ENCODE peak calls at places on chromosomes 1 and 21, in four cellular contexts. U, I, G and D are unnamed samples.

GRCh38 chr1:243738020-243738419 is 112.0 kb downstream of the AKT3 start:
- DNase-seq in U (no peak), I (peak), G (no peak), D (no peak)

GRCh38 chr21:16568661-16569060 is 838.9 kb downstream of the USP25 start:
- DNase-seq in U (no peak), I (no peak), G (no peak), D (no peak)

GRCh38 chr1:239308701-239309333 is 77.6 kb upstream of the CHRM3 start:
- DNase-seq in U (peak), I (no peak), G (peak), D (no peak)

GRCh38 chr1:239619190-239619589 is 232.8 kb downstream of the CHRM3 start:
- DNase-seq in U (no peak), I (no peak), G (no peak), D (no peak)

GRCh38 chr1:8456991-8457390 is 139.1 kb downstream of the SLC45A1 start:
- DNase-seq in U (peak), I (no peak), G (no peak), D (no peak)

GRCh38 chr1:65832296-65832695 is 39.6 kb downstream of the PDE4B start:
- DNase-seq in U (no peak), I (no peak), G (no peak), D (no peak)

GRCh38 chr21:10521091-10521598 is at the start of gene TPTE:
- DNase-seq in U (no peak), I (no peak), G (peak), D (no peak)

GRCh38 chr1:99268021-99268420 is 3.7 kb downstream of the PLPPR4 start:
- DNase-seq in U (no peak), I (no peak), G (no peak), D (no peak)

GRCh38 chr1:198598796-198599321 is 40.0 kb upstream of the PTPRC start:
- DNase-seq in U (no peak), I (no peak), G (no peak), D (no peak)

GRCh38 chr1:19735419-19736127 is 64.1 kb downstream of the TMCO4 start:
- DNase-seq in U (peak), I (peak), G (no peak), D (no peak)

GRCh38 chr1:169970114-169970513 is 76.4 kb upstream of the SCYL3 start:
- DNase-seq in U (no peak), I (no peak), G (no peak), D (no peak)

GRCh38 chr1:145692785-145693443 is 14.3 kb downstream of the PDZK1 start:
- DNase-seq in U (peak), I (no peak), G (no peak), D (no peak)

GRCh38 chr1:161071886-161072371 is 2.2 kb upstream of the ARHGAP30 start:
- DNase-seq in U (peak), I (no peak), G (peak), D (peak)

GRCh38 chr1:53878492-53879105 is 11.0 kb downstream of the YIPF1 start:
- DNase-seq in U (peak), I (no peak), G (no peak), D (no peak)

GRCh38 chr1:167631386-167631941 is 1.4 kb downstream of the RCSD1 start:
- DNase-seq in U (no peak), I (no peak), G (no peak), D (no peak)

GRCh38 chr1:172112573-172112972 is 271.3 kb downstream of the DNM3 start:
- DNase-seq in U (no peak), I (no peak), G (no peak), D (no peak)

GRCh38 chr1:81703352-81703735 is 97.4 kb upstream of the ADGRL2 start:
- DNase-seq in U (peak), I (no peak), G (no peak), D (no peak)

GRCh38 chr1:156406229-156406628 is 37.2 kb downstream of the RHBG start:
- DNase-seq in U (no peak), I (peak), G (no peak), D (no peak)

GRCh38 chr1:161037661-161038522 is 872 bp downstream of the TSTD1 start:
- DNase-seq in U (no peak), I (no peak), G (peak), D (no peak)

GRCh38 chr1:215287362-215287761 is 204.8 kb downstream of the KCNK2 start:
- DNase-seq in U (no peak), I (no peak), G (no peak), D (no peak)

GRCh38 chr1:111221633-111222286 is 5.8 kb upstream of the CHI3L2 start:
- DNase-seq in U (peak), I (no peak), G (no peak), D (peak)

GRCh38 chr1:147833231-147833840 is 69.3 kb upstream of the GJA8 start:
- DNase-seq in U (no peak), I (no peak), G (no peak), D (no peak)

GRCh38 chr1:234975122-234975940 is 153.3 kb downstream of the TOMM20 start:
- DNase-seq in U (peak), I (no peak), G (no peak), D (no peak)

GRCh38 chr1:199691540-199691939 is 336.0 kb upstream of the NR5A2 start:
- DNase-seq in U (peak), I (no peak), G (no peak), D (no peak)

GRCh38 chr1:12014141-12014981 is 4.9 kb upstream of the MIIP start:
- DNase-seq in U (no peak), I (no peak), G (peak), D (no peak)

GRCh38 chr1:100188617-100189016 is 10.6 kb upstream of the LRRC39 start:
- DNase-seq in U (peak), I (peak), G (no peak), D (no peak)

GRCh38 chr1:161351482-161351881 is 16.2 kb downstream of the CFAP126 start:
- DNase-seq in U (peak), I (no peak), G (no peak), D (no peak)

GRCh38 chr21:20943476-20944085 is 54.6 kb upstream of the NCAM2 start:
- DNase-seq in U (no peak), I (peak), G (no peak), D (no peak)

GRCh38 chr1:12001996-12002493 is 17.3 kb upstream of the MIIP start:
- DNase-seq in U (peak), I (no peak), G (no peak), D (no peak)

GRCh38 chr1:64072089-64072835 is 131.2 kb upstream of the UBE2U start:
- DNase-seq in U (peak), I (no peak), G (no peak), D (no peak)

GRCh38 chr1:201259476-201260235 is 23.6 kb upstream of the PKP1 start:
- DNase-seq in U (no peak), I (no peak), G (no peak), D (no peak)

GRCh38 chr1:9653783-9654517 is 2.4 kb downstream of the PIK3CD start:
- DNase-seq in U (no peak), I (no peak), G (no peak), D (no peak)

GRCh38 chr1:174998569-174999215 is 1.1 kb upstream of the CACYBP start:
- DNase-seq in U (peak), I (peak), G (no peak), D (peak)

GRCh38 chr1:240765732-240766363 is 153.9 kb upstream of the GREM2 start:
- DNase-seq in U (peak), I (no peak), G (no peak), D (no peak)

GRCh38 chr1:175338447-175339135 is 146.0 kb upstream of the KIAA0040 start:
- DNase-seq in U (no peak), I (peak), G (no peak), D (peak)

GRCh38 chr1:170471310-170471839 is 60.6 kb upstream of the GORAB start:
- DNase-seq in U (peak), I (no peak), G (no peak), D (no peak)

GRCh38 chr21:37220433-37220980 is 46.6 kb downstream of the VPS26C start:
- DNase-seq in U (peak), I (peak), G (no peak), D (peak)

GRCh38 chr1:92748138-92748537 is 36.8 kb downstream of the EVI5 start:
- DNase-seq in U (peak), I (no peak), G (no peak), D (no peak)